ENCODE peak calls at places on chromosomes 5 and 9, in five cellular contexts. Y is caudate nucleus; X is CD4-positive, alpha-beta T cell; G is dorsolateral prefrontal cortex; I is HL-60. N is an unnamed sample.

GRCh38 chr9:86604741-86605140 is 250.5 kb upstream of the TUT7 start:
- DNase-seq in G (no peak), Y (no peak), X (no peak), I (no peak), N (no peak)

GRCh38 chr9:70477907-70478480 is 63.5 kb upstream of the KLF9 start:
- DNase-seq in G (no peak), Y (no peak), X (no peak), I (no peak), N (no peak)

GRCh38 chr5:149804478-149805450 is 74.7 kb downstream of the PPARGC1B start:
- DNase-seq in X (no peak), G (no peak), Y (no peak), I (no peak), N (no peak)

GRCh38 chr5:34487202-34487879 is 168.8 kb upstream of the RAI14 start:
- DNase-seq in X (no peak), I (no peak), G (no peak), Y (no peak), N (no peak)

GRCh38 chr5:1540166-1540565 is 16.4 kb upstream of the LPCAT1 start:
- DNase-seq in G (peak), I (no peak), X (no peak), Y (no peak), N (no peak)

GRCh38 chr9:93013856-93014582 is 44.5 kb upstream of the SUSD3 start:
- DNase-seq in Y (no peak), I (no peak), X (no peak), G (peak), N (no peak)

GRCh38 chr5:32190094-32190493 is 16.0 kb upstream of the GOLPH3 start:
- DNase-seq in I (no peak), G (no peak), X (no peak), Y (no peak), N (no peak)

GRCh38 chr9:1050125-1050895 is at the start of gene DMRT2:
- DNase-seq in G (peak), X (no peak), I (no peak), Y (peak), N (no peak)

GRCh38 chr9:35954942-35955546 is 2.9 kb downstream of the OR2S2 start:
- DNase-seq in I (peak), G (no peak), Y (no peak), X (peak), N (peak)

GRCh38 chr5:143140492-143141231 is 262.8 kb downstream of the NR3C1 start:
- DNase-seq in Y (no peak), G (no peak), I (no peak), X (no peak), N (no peak)

GRCh38 chr9:82410306-82410705 is 421.7 kb downstream of the SPATA31D1 start:
- DNase-seq in Y (no peak), I (no peak), X (no peak), G (no peak), N (no peak)

GRCh38 chr9:77418226-77418625 is 229.9 kb downstream of the GNA14 start:
- DNase-seq in I (no peak), X (no peak), Y (no peak), G (no peak), N (no peak)

GRCh38 chr5:14449052-14449661 is 132.4 kb upstream of the OTULINL start:
- DNase-seq in I (no peak), G (no peak), X (no peak), Y (no peak), N (no peak)

GRCh38 chr5:159330131-159330530 is at the start of gene IL12B:
- DNase-seq in X (no peak), I (no peak), Y (no peak), G (no peak), N (no peak)

GRCh38 chr5:67156976-67157583 is 39.5 kb downstream of the CD180 start:
- DNase-seq in Y (no peak), I (no peak), G (no peak), X (peak), N (peak)

GRCh38 chr9:100352201-100352726 is 478 bp downstream of the TEX10 start:
- DNase-seq in X (peak), I (no peak), G (peak), Y (no peak), N (no peak)

GRCh38 chr5:10513501-10514442 is 50.1 kb upstream of the ANKRD33B start:
- DNase-seq in G (no peak), I (no peak), Y (no peak), X (no peak), N (no peak)

GRCh38 chr9:19946446-19947109 is 157.7 kb upstream of the SLC24A2 start:
- DNase-seq in G (no peak), I (no peak), Y (no peak), X (no peak), N (no peak)

GRCh38 chr9:21549251-21549765 is 67.2 kb upstream of the IFNE start:
- DNase-seq in I (no peak), X (no peak), G (no peak), Y (no peak), N (no peak)

GRCh38 chr9:112334319-112334828 is 955 bp upstream of the PTBP3 start:
- DNase-seq in X (peak), I (no peak), G (no peak), Y (no peak), N (peak)

GRCh38 chr5:20972419-20972925 is 984.5 kb upstream of the CDH18 start:
- DNase-seq in I (no peak), Y (no peak), X (no peak), G (peak), N (no peak)

GRCh38 chr5:173693670-173694069 is 77.2 kb upstream of the BOD1 start:
- DNase-seq in G (no peak), X (no peak), Y (no peak), I (no peak), N (no peak)

GRCh38 chr5:151660616-151661015 is 26.1 kb downstream of the SPARC start:
- DNase-seq in Y (no peak), I (no peak), X (no peak), G (no peak), N (no peak)

GRCh38 chr9:21001581-21001980 is 29.9 kb downstream of the HACD4 start:
- DNase-seq in G (no peak), Y (no peak), X (no peak), I (no peak), N (peak)

GRCh38 chr9:27847818-27848217 is 274.5 kb upstream of the C9orf72 start:
- DNase-seq in Y (no peak), X (no peak), G (no peak), I (no peak), N (no peak)

GRCh38 chr5:14268236-14268701 is 125.1 kb downstream of the TRIO start:
- DNase-seq in I (no peak), G (no peak), X (no peak), Y (no peak), N (no peak)

GRCh38 chr5:124583469-124584350 is 162.7 kb downstream of the ZNF608 start:
- DNase-seq in X (no peak), Y (no peak), I (no peak), G (no peak), N (peak)

GRCh38 chr5:159893020-159893695 is 23.1 kb upstream of the ADRA1B start:
- DNase-seq in Y (no peak), X (no peak), G (no peak), I (no peak), N (no peak)

GRCh38 chr5:2032432-2032831 is 149.7 kb upstream of the IRX4 start:
- DNase-seq in Y (no peak), I (no peak), X (no peak), G (no peak), N (no peak)

GRCh38 chr5:36958612-36959011 is 82.0 kb downstream of the NIPBL start:
- DNase-seq in G (no peak), I (no peak), X (no peak), Y (no peak), N (no peak)

GRCh38 chr9:74496819-74497749 is at the start of gene RORB:
- DNase-seq in Y (peak), X (no peak), G (peak), I (no peak), N (peak)

GRCh38 chr5:126280343-126280742 is 142.9 kb upstream of the GRAMD2B start:
- DNase-seq in G (no peak), Y (no peak), X (no peak), I (no peak), N (no peak)

GRCh38 chr9:133569891-133570651 is 35.6 kb downstream of the ADAMTSL2 start:
- DNase-seq in Y (no peak), X (no peak), I (no peak), G (no peak), N (no peak)

GRCh38 chr9:34253460-34253837 is 74.6 kb downstream of the UBAP1 start:
- DNase-seq in X (no peak), I (no peak), G (no peak), Y (no peak), N (no peak)

GRCh38 chr5:170437621-170438375 is 48.6 kb upstream of the KCNMB1 start:
- DNase-seq in Y (no peak), I (no peak), G (no peak), X (no peak), N (no peak)

DNA sequence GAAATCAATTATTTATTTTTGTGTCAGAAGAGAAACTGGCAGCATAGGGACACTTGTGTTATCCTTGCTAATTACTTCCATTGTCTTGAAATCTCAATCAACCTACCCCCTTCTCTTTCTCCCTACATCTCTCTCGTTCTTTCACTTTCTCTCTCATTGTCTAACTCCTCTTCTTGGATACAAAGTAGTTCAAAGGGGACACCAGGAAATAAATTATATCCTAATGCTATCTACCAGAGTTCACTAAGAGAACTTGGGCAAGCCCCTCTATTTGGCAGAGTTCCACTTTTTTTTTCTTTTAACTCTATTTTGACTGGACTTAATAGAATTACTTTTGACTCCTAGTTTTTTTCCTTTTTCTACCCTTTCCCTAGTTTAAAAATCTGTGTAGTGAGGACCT is 102.3 kb downstream of the MEF2C start:
- DNase-seq in I (no peak), Y (no peak), X (no peak), G (no peak), N (no peak)
- H3K27ac ChIP-seq in I (no peak), Y (no peak), X (no peak), G (no peak), N (no peak)

DNA sequence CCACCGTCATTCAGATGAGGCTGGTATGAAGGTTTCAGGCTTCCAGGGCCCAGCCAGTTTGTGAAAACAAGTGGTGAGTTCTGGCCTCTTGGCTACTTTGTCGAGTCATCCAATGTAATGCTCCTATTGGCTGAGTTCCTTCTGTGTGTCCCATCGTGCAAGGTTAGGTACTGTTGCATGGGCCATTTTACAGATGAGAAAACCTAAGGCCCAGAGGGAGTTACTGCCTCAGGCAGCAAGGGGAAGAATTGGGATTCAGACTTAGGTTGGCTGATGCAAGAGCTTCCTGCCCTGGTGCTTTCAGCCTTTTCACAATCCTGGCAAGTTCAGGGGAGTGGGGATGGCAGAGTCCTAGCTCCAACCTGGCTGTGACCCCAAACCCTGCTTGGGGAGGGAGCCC is 17.4 kb upstream of the PITX1 start:
- DNase-seq in X (no peak), Y (no peak), I (no peak), G (no peak), N (no peak)
- H3K27ac ChIP-seq in X (no peak), Y (no peak), I (no peak), G (no peak), N (no peak)

DNA sequence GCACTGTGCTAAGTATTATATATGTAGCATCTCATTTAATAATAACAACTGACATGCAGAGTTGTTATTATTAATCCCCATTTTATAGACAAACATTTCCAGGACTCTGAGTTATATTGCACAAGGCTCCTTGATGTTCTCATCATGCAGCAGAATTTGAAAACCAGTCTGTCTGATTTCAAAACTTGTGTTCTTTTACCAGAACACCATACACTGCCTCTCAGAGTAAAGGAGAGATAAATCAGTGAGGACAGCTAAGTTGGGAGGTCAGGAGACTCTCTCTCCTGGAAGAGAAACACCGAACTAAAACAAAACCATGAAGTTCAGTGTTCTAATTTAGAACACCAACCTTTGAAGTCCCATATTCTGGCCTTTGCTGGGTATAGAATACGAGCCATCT is 92.7 kb upstream of the TNC start:
- DNase-seq in X (no peak), G (no peak), I (no peak), Y (no peak), N (no peak)
- H3K27ac ChIP-seq in X (no peak), G (no peak), I (no peak), Y (no peak), N (no peak)

GRCh38 chr5:72557576-72558336 is 50.5 kb upstream of the ZNF366 start:
- DNase-seq in X (no peak), Y (no peak), I (no peak), G (no peak), N (no peak)
- H3K27ac ChIP-seq in X (no peak), Y (no peak), I (no peak), G (peak), N (no peak)

GRCh38 chr5:132001647-132002561 is 9.6 kb downstream of the ACSL6 start:
- DNase-seq in Y (no peak), X (no peak), I (no peak), G (peak), N (no peak)
- H3K27ac ChIP-seq in Y (peak), X (no peak), I (no peak), G (peak), N (no peak)

GRCh38 chr9:109975574-109976327 is 195.8 kb downstream of the PALM2AKAP2 start:
- DNase-seq in X (no peak), I (no peak), G (no peak), Y (no peak), N (no peak)

GRCh38 chr9:109973336-109973735 is 193.3 kb downstream of the PALM2AKAP2 start:
- DNase-seq in X (no peak), G (no peak), I (no peak), Y (no peak), N (no peak)

GRCh38 chr9:109974143-109974917 is 194.3 kb downstream of the PALM2AKAP2 start:
- DNase-seq in X (no peak), G (no peak), Y (no peak), I (no peak), N (peak)

GRCh38 chr9:109976328-109976702 is 196.3 kb downstream of the PALM2AKAP2 start:
- DNase-seq in Y (no peak), X (no peak), G (no peak), I (no peak), N (no peak)

GRCh38 chr9:109974918-109975276 is 194.9 kb downstream of the PALM2AKAP2 start:
- DNase-seq in G (no peak), I (no peak), Y (no peak), X (no peak), N (no peak)
- H3K27ac ChIP-seq in G (no peak), I (no peak), Y (no peak), X (no peak), N (no peak)

GRCh38 chr9:107443786-107444185 is 45.8 kb downstream of the KLF4 start:
- DNase-seq in I (no peak), G (no peak), X (no peak), Y (no peak), N (no peak)

GRCh38 chr9:107437716-107438115 is 51.9 kb downstream of the KLF4 start:
- DNase-seq in X (no peak), G (no peak), I (no peak), Y (no peak), N (no peak)

GRCh38 chr9:107435415-107435814 is 54.2 kb downstream of the KLF4 start:
- DNase-seq in X (no peak), G (no peak), I (no peak), Y (no peak), N (no peak)

GRCh38 chr9:107439991-107440456 is 49.5 kb downstream of the KLF4 start:
- DNase-seq in Y (no peak), G (no peak), X (no peak), I (no peak), N (no peak)

DNA sequence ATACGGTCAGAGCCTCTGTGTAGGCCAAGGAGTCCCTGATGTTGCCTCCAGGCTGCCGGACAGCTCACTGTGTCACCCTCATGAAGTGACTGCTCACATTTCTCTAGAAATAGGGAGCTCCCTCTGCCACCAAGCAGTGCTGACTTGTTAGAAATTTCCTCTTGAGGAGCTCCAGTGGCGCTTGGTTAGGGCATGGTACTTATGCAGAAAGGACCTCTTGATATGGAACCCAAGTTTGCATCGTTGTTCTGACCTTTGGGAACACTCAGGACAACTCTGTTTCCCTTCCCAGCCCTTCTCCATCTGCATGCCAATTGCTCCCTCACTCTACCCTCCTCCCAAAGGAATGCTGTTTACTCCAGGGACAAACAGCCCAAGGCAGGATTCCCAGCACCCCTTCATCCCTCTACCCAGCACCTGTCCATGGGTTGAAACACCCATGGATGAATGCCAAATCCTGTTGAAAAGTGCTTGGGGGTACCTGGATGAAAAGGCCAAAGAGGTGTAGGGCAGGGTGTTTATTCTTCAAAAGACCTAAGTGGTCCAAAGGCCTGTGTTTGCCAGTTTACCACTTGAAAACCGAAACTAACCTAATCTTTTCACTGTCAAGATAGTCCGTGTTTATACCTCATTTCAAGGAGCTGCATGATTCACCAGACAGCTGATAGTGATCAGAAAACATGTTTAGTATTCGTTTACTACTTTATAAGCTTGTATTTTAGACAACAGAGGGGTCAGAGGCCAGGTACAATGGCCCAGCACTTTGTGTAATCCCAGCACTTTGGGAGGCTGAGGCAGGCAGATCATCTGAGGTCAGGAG is 51.1 kb downstream of the KLF4 start:
- DNase-seq in I (no peak), X (no peak), G (no peak), Y (no peak), N (no peak)
- H3K27ac ChIP-seq in I (no peak), X (no peak), G (no peak), Y (no peak), N (no peak)

GRCh38 chr9:98972641-98973545 is 29.2 kb downstream of the COL15A1 start:
- DNase-seq in G (no peak), I (no peak), Y (no peak), X (no peak), N (no peak)

GRCh38 chr9:98971915-98972223 is 28.2 kb downstream of the COL15A1 start:
- DNase-seq in Y (no peak), G (no peak), I (no peak), X (no peak), N (no peak)

GRCh38 chr9:98971168-98971914 is 27.6 kb downstream of the COL15A1 start:
- DNase-seq in I (no peak), Y (no peak), G (peak), X (no peak), N (no peak)

GRCh38 chr9:98968596-98969337 is 25.1 kb downstream of the COL15A1 start:
- DNase-seq in Y (no peak), I (no peak), G (no peak), X (no peak), N (no peak)

DNA sequence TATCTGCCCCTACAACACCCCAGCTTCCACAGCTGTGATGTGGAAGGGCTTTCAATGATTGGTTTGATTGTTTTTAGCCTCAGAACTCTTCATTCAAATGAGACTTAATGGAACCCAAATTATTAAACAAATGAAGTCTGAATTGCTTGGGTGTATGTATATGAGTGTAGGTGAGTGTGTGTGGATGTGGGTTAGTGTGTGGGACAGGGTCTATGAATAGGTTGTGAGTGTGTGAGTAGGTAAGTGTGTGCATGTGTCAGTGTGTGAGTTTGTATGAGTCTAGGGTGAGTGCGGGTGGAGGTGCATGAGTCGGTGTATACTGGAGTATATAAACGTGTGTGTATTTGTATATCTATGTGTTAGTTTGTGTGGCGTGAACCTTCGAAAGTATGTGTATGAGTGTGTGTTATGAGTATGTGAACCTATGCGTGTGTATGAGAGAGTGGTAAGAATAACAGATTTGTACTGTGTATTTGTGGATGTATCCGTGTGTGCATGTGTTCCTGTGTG is 26.9 kb downstream of the COL15A1 start:
- DNase-seq in I (no peak), X (no peak), G (no peak), Y (no peak), N (no peak)
- H3K27ac ChIP-seq in I (no peak), X (no peak), G (peak), Y (peak), N (no peak)

GRCh38 chr9:127166111-127166510 is 43.7 kb upstream of the ANGPTL2 start:
- DNase-seq in X (no peak), I (no peak), G (no peak), Y (no peak), N (no peak)
- H3K27ac ChIP-seq in X (no peak), I (no peak), G (no peak), Y (no peak), N (no peak)